ENCODE peak calls at places on chromosomes 13 and 19, in eight cellular contexts. H, S, M, R, N, P, F and J are unnamed samples.

GRCh38 chr13:77230560-77230959 is 96.3 kb downstream of the MYCBP2 start:
- DNase-seq in S (no peak), H (no peak), P (no peak), M (no peak), F (no peak), N (no peak), R (no peak), J (no peak)

GRCh38 chr13:20191902-20192469 is 752 bp downstream of the GJB2 start:
- DNase-seq in P (peak; percentile 32), N (no peak), H (no peak), S (no peak), R (no peak), F (no peak), M (no peak), J (no peak)

GRCh38 chr19:58538257-58539168 is 5.4 kb upstream of the TRIM28 start:
- DNase-seq in F (no peak), S (no peak), R (no peak), H (no peak), M (no peak), N (no peak), P (no peak), J (no peak)

GRCh38 chr13:64591981-64592380 is 2638.2 kb downstream of the PCDH9 start:
- DNase-seq in S (peak; percentile 12), M (no peak), R (no peak), P (peak; percentile 3), F (no peak), H (no peak), N (no peak), J (no peak)

GRCh38 chr19:35052599-35053190 is 11.2 kb downstream of the HPN start:
- DNase-seq in S (no peak), M (no peak), F (no peak), N (no peak), H (no peak), P (no peak), R (no peak), J (no peak)

GRCh38 chr19:2584002-2584401 is 108.1 kb downstream of the GADD45B start:
- DNase-seq in S (no peak), H (no peak), R (no peak), F (no peak), P (no peak), N (no peak), M (no peak), J (no peak)

GRCh38 chr13:38265135-38265497 is 84.5 kb upstream of the UFM1 start:
- DNase-seq in S (no peak), M (no peak), P (no peak), R (peak; percentile 2), N (peak; percentile 19), H (no peak), F (no peak), J (no peak)

GRCh38 chr13:43087960-43088580 is 64.7 kb downstream of the DNAJC15 start:
- DNase-seq in P (peak; percentile 21), S (no peak), H (no peak), M (no peak), N (no peak), R (no peak), F (no peak), J (no peak)

GRCh38 chr19:40633207-40633606 is 32.0 kb downstream of the LTBP4 start:
- DNase-seq in M (no peak), F (no peak), R (no peak), N (no peak), P (peak; percentile 59), H (no peak), S (no peak), J (no peak)

GRCh38 chr13:104198811-104199210 is 1132.6 kb upstream of the SLC10A2 start:
- DNase-seq in N (no peak), H (no peak), M (no peak), S (no peak), R (no peak), P (no peak), F (no peak), J (no peak)

GRCh38 chr13:104196611-104197010 is 1130.4 kb upstream of the SLC10A2 start:
- DNase-seq in M (no peak), R (no peak), P (no peak), N (no peak), H (no peak), S (no peak), F (no peak), J (no peak)
- TF ChIP-seq CTCF in M (no peak), R (no peak), P (no peak), N (no peak), H (no peak), S (no peak), F (no peak), J (no peak)

GRCh38 chr13:27381601-27382000 is 42.8 kb upstream of the GTF3A start:
- DNase-seq in M (no peak), P (no peak), N (no peak), S (no peak), F (no peak), R (no peak), H (no peak), J (no peak)

GRCh38 chr13:27379126-27379525 is 45.3 kb upstream of the GTF3A start:
- DNase-seq in R (no peak), F (no peak), P (no peak), M (no peak), H (no peak), S (no peak), N (no peak), J (no peak)

GRCh38 chr13:27379694-27380596 is 44.5 kb upstream of the GTF3A start:
- DNase-seq in P (peak; percentile 49), R (peak; percentile 81), S (no peak), F (peak; percentile 23), M (no peak), H (peak; percentile 35), N (peak; percentile 49), J (no peak)

GRCh38 chr13:27384285-27384684 is 40.1 kb upstream of the GTF3A start:
- DNase-seq in H (no peak), F (no peak), S (no peak), N (no peak), R (no peak), P (no peak), M (no peak), J (no peak)

GRCh38 chr13:27383104-27383921 is 41.1 kb upstream of the GTF3A start:
- DNase-seq in F (no peak), N (no peak), H (no peak), S (no peak), M (no peak), R (no peak), P (no peak), J (no peak)
- TF ChIP-seq CTCF in F (no peak), N (no peak), H (no peak), S (no peak), M (peak; percentile 27), R (no peak), P (no peak), J (no peak)

DNA sequence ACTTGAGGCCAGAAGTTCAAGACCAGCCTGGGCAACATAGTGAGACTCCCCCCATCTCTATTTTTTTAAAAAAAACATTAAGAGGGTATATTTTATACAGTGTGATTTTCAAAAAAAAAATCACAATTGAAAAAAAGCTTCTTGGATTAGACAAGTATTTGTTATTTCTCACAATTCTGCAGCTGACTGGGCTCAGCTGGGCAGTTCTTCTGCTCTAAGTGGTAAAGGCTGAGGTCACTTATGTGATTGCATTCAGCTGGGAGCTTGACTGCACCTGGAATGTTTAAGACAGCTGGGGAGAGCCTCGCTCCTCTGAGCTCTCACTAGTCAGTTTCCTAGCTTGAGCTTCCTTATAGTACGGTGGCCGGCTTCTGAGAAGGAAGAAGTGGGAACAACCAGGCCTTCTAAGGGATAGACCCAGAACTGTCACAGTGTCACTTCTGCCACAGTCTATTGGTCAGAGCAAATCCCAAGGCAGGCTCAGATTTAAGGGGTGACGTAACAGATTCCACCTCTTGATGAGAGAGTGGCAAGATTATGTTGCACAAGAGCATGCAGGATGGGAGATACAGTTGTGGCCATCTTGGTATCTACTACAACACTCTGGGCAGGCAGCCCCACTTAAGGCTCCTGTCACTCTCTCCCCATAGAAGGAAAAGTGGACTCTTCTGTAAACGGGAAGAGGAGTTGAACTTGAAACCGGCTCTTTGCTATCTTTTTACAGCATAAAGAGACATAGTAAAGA is 19.7 kb upstream of the IRGC start:
- DNase-seq in R (no peak), H (no peak), P (no peak), M (no peak), N (no peak), F (no peak), S (no peak), J (no peak)
- TF ChIP-seq CTCF in R (no peak), H (no peak), P (no peak), M (no peak), N (no peak), F (no peak), S (no peak), J (no peak)

DNA sequence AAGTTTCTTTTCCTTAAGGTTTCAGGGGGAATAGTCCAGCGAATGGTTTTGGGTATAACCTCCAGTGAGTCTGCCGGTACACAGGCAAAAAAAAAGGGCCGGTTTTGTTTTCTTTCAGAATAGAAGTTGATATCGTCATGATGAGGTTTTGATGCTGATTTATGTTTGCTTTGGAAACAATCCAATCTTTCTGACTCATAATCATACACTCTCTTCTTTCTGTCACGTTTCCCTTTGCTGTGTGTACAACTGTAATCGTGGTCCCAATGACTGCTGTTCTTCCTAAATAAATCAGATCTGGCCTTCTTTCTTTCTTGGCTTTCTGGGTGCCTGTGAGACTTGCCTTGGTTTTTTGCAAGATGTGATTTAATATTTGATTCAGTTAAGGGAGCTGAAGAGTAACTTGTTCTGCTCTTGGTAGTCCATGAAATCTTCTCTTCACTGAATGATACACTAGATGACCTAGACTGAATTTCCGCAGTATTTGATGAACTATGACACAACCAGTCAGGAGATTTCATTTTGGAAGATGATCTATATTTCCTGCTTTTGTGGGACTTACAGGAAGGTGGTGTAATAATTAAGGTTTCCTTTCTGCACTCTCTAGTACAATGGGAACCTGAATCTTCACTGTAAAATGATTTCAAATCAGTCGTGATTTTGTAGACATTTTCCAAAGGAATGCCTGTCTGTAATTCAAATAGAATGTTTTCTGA is 34.9 kb upstream of the METTL21C start:
- DNase-seq in F (no peak), M (no peak), S (no peak), P (peak; percentile 94), R (no peak), N (no peak), H (no peak), J (no peak)
- TF ChIP-seq CTCF in F (no peak), M (no peak), S (no peak), P (no peak), R (peak; percentile 11), N (no peak), H (no peak), J (no peak)

DNA sequence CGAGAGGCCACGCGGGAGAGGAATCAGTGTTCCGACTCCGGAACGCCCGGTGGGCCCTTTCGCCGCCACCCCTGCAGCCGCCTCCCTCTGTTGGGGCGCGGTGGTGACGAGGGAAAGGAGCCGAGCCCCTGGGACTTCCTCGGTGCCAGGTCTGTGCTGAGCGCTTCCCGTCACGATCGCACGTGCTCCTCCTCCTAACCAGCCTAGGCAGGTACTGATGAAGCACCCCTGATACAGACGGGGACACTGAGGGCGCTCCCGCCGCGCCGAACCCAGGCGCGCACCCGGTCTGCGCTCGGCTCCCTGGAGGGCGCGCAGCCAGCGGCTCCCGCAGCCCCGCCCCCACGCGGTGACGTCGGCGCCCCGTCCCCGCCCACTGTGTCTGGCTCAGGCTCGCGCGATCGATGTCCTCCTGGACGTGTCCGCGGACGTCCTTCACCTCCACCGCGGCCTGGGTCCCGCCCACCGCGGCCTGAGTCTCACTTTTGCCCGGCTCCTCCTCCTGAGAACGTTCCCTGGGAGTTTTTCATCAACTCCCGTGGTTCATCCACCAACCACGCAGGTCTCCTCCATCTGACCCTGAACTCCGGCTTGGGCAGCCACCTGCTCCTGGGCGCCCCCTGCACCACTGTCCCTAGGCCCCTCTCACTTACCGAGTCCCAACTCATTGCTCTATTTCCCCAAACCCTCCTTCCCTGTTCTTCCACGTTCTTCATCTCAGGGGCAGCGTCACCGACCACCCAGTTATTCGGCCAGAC is 2.6 kb upstream of the KLK15 start:
- DNase-seq in F (peak; percentile 26), N (peak; percentile 72), P (peak; percentile 37), R (peak; percentile 88), H (no peak), M (no peak), S (no peak), J (peak; percentile 46)
- TF ChIP-seq CTCF in F (no peak), N (no peak), P (no peak), R (no peak), H (no peak), M (no peak), S (no peak), J (no peak)